ENCODE peak calls at places on chromosome 18, in six cellular contexts. Y, Q, S, G, W and Z are unnamed samples.

GRCh38 chr18:3457261-3457724 is 7.3 kb downstream of the TGIF1 start:
- DNase-seq in Y (no peak), Q (no peak), S (no peak), G (no peak), W (no peak), Z (no peak)

GRCh38 chr18:69946608-69947155 is 991 bp downstream of the CD226 start:
- DNase-seq in Y (no peak), Q (no peak), S (no peak), G (no peak), W (no peak), Z (no peak)

GRCh38 chr18:48153641-48154481 is 223.4 kb upstream of the SMAD2 start:
- DNase-seq in Y (no peak), Q (no peak), S (no peak), G (no peak), W (no peak), Z (no peak)

GRCh38 chr18:8667846-8668245 is 37.5 kb upstream of the MTCL1 start:
- DNase-seq in Y (no peak), Q (no peak), S (no peak), G (no peak), W (no peak), Z (no peak)

GRCh38 chr18:22451796-22452195 is 34.1 kb upstream of the CTAGE1 start:
- DNase-seq in Y (no peak), Q (no peak), S (no peak), G (no peak), W (no peak), Z (no peak)

GRCh38 chr18:34370704-34371405 is 146.1 kb upstream of the NOL4 start:
- DNase-seq in Y (no peak), Q (no peak), S (no peak), G (no peak), W (no peak), Z (no peak)

GRCh38 chr18:48915621-48916425 is 34.9 kb downstream of the SMAD7 start:
- DNase-seq in Y (no peak), Q (no peak), S (no peak), G (no peak), W (no peak), Z (no peak)

GRCh38 chr18:58954986-58955385 is 90.3 kb downstream of the ZNF532 start:
- DNase-seq in Y (no peak), Q (no peak), S (no peak), G (no peak), W (no peak), Z (no peak)

GRCh38 chr18:49322770-49323490 is 137.5 kb downstream of the DYM start:
- DNase-seq in Y (no peak), Q (no peak), S (no peak), G (no peak), W (no peak), Z (no peak)

GRCh38 chr18:58991127-58991798 is 126.6 kb downstream of the ZNF532 start:
- DNase-seq in Y (no peak), Q (no peak), S (no peak), G (no peak), W (no peak), Z (no peak)

GRCh38 chr18:79547413-79548076 is 132.1 kb upstream of the CTDP1 start:
- DNase-seq in Y (no peak), Q (no peak), S (peak), G (no peak), W (no peak), Z (no peak)

GRCh38 chr18:76351961-76352581 is 143.0 kb downstream of the ZNF516 start:
- DNase-seq in Y (peak), Q (no peak), S (peak), G (no peak), W (peak), Z (no peak)

GRCh38 chr18:10245517-10246175 is 208.8 kb upstream of the APCDD1 start:
- DNase-seq in Y (no peak), Q (no peak), S (no peak), G (peak), W (peak), Z (no peak)

GRCh38 chr18:48215876-48216638 is 193.1 kb downstream of the ZBTB7C start:
- DNase-seq in Y (no peak), Q (no peak), S (no peak), G (no peak), W (no peak), Z (no peak)

GRCh38 chr18:60910534-60910933 is 422.7 kb upstream of the CDH20 start:
- DNase-seq in Y (no peak), Q (no peak), S (no peak), G (no peak), W (no peak), Z (no peak)